ENCODE peak calls at places on chromosomes 4 and X, in five cellular contexts. A, T, B, Z and R are unnamed samples.

GRCh38 chrX:109954333-109954732 is 48.6 kb upstream of the TMEM164 start:
- DNase-seq in A (no peak), T (no peak), B (no peak), Z (no peak), R (no peak)

GRCh38 chrX:17736478-17736855 is 826 bp upstream of the SCML1 start:
- DNase-seq in A (no peak), T (no peak), B (no peak), Z (no peak), R (no peak)

GRCh38 chr4:118964891-118965411 is 76.3 kb downstream of the SYNPO2 start:
- DNase-seq in A (no peak), T (no peak), B (no peak), Z (no peak), R (no peak)

GRCh38 chr4:46124773-46125172 is 919 bp upstream of the GABRG1 start:
- DNase-seq in A (no peak), T (no peak), B (no peak), Z (no peak), R (no peak)

GRCh38 chrX:10486373-10486772 is 134.0 kb downstream of the MID1 start:
- DNase-seq in A (no peak), T (no peak), B (no peak), Z (no peak), R (peak)

GRCh38 chr4:2142630-2143427 is 83.7 kb downstream of the NAT8L start:
- DNase-seq in A (no peak), T (no peak), B (no peak), Z (no peak), R (no peak)

GRCh38 chr4:27005512-27006246 is 145.0 kb downstream of the STIM2 start:
- DNase-seq in A (no peak), T (no peak), B (no peak), Z (no peak), R (peak)

GRCh38 chr4:46878641-46879040 is 30.4 kb downstream of the COX7B2 start:
- DNase-seq in A (no peak), T (no peak), B (no peak), Z (no peak), R (no peak)